ENCODE peak calls at places on chromosomes 1 and 21, in seven cellular contexts. Q is heart right ventricle, M is fibroblast of the aortic adventitia, U is PC-9, Y is T-helper 1 cell, K is GM20000, L is mesothelial cell of epicardium. X is an unnamed sample.
A peak's percentile ranks its signal among the peaks of the same experiment; 100 is the strongest.

GRCh38 chr1:71210746-71211145 is 129.9 kb upstream of the ZRANB2 start:
- DNase-seq in Q (no peak), M (no peak), U (no peak), Y (no peak), K (no peak), L (no peak), X (no peak)

GRCh38 chr1:199794105-199794863 is 233.2 kb upstream of the NR5A2 start:
- DNase-seq in Q (no peak), M (no peak), U (no peak), Y (no peak), K (no peak), L (no peak), X (no peak)

GRCh38 chr1:217272385-217272784 is 358.5 kb downstream of the GPATCH2 start:
- DNase-seq in Q (no peak), M (peak; percentile 84), U (no peak), Y (no peak), K (no peak), L (no peak), X (no peak)

GRCh38 chr1:29200905-29201594 is 19.4 kb upstream of the SRSF4 start:
- DNase-seq in Q (no peak), M (no peak), U (no peak), Y (no peak), K (no peak), L (no peak), X (no peak)

GRCh38 chr1:54546651-54547348 is 1.2 kb upstream of the ACOT11 start:
- DNase-seq in Q (no peak), M (no peak), U (no peak), Y (no peak), K (no peak), L (no peak), X (peak; percentile 26)

GRCh38 chr1:62530516-62531154 is 66.7 kb upstream of the ANGPTL3 start:
- DNase-seq in Q (peak; percentile 20), M (peak; percentile 31), U (no peak), Y (no peak), K (no peak), L (peak; percentile 54), X (peak; percentile 42)

GRCh38 chr1:180178511-180179161 is 24.0 kb downstream of the QSOX1 start:
- DNase-seq in Q (peak; percentile 72), M (peak; percentile 71), U (no peak), Y (peak; percentile 44), K (peak; percentile 83), L (peak; percentile 82), X (peak; percentile 53)

GRCh38 chr1:10186453-10187319 is 23.7 kb upstream of the KIF1B start:
- DNase-seq in Q (no peak), M (no peak), U (no peak), Y (no peak), K (no peak), L (no peak), X (no peak)

GRCh38 chr21:8989261-8989882 is 1532.0 kb upstream of the TPTE start:
- DNase-seq in Q (no peak), M (no peak), U (peak; percentile 31), Y (no peak), K (no peak), L (no peak), X (no peak)

GRCh38 chr1:19062258-19063029 is 106.0 kb upstream of the IFFO2 start:
- DNase-seq in Q (no peak), M (no peak), U (no peak), Y (no peak), K (no peak), L (no peak), X (peak; percentile 25)

GRCh38 chr21:45002381-45003204 is 62.8 kb downstream of the SLX9 start:
- DNase-seq in Q (peak; percentile 8), M (no peak), U (no peak), Y (no peak), K (no peak), L (no peak), X (no peak)

GRCh38 chr21:28256420-28256831 is 736.3 kb downstream of the LTN1 start:
- DNase-seq in Q (no peak), M (peak; percentile 47), U (no peak), Y (no peak), K (no peak), L (no peak), X (no peak)

GRCh38 chr1:231603598-231604275 is 22.9 kb upstream of the DISC1 start:
- DNase-seq in Q (no peak), M (peak; percentile 69), U (peak; percentile 53), Y (peak; percentile 20), K (peak; percentile 44), L (no peak), X (peak; percentile 62)

GRCh38 chr1:76950306-76950705 is 83.0 kb downstream of the ST6GALNAC5 start:
- DNase-seq in Q (no peak), M (no peak), U (no peak), Y (no peak), K (no peak), L (no peak), X (no peak)

GRCh38 chr1:205546541-205546940 is 42.1 kb downstream of the CDK18 start:
- DNase-seq in Q (no peak), M (no peak), U (no peak), Y (no peak), K (no peak), L (no peak), X (no peak)

GRCh38 chr1:23601104-23601967 is 42.0 kb upstream of the ID3 start:
- DNase-seq in Q (no peak), M (no peak), U (no peak), Y (no peak), K (no peak), L (no peak), X (no peak)

GRCh38 chr1:32273389-32274208 is 18.3 kb upstream of the HDAC1 start:
- DNase-seq in Q (no peak), M (peak; percentile 16), U (peak; percentile 86), Y (peak; percentile 70), K (no peak), L (no peak), X (no peak)

GRCh38 chr1:166907763-166908162 is 31.7 kb upstream of the TADA1 start:
- DNase-seq in Q (no peak), M (no peak), U (no peak), Y (no peak), K (no peak), L (no peak), X (no peak)

GRCh38 chr21:45525153-45525909 is 16.9 kb downstream of the SLC19A1 start:
- DNase-seq in Q (peak; percentile 83), M (no peak), U (no peak), Y (no peak), K (no peak), L (no peak), X (no peak)

GRCh38 chr1:117535776-117536175 is 70.1 kb upstream of the TENT5C start:
- DNase-seq in Q (no peak), M (no peak), U (peak; percentile 71), Y (no peak), K (no peak), L (no peak), X (no peak)

GRCh38 chr21:44756416-44757185 is 45.0 kb downstream of the UBE2G2 start:
- DNase-seq in Q (no peak), M (no peak), U (no peak), Y (no peak), K (no peak), L (no peak), X (no peak)

GRCh38 chr1:156691665-156692408 is 13.5 kb downstream of the CRABP2 start:
- DNase-seq in Q (no peak), M (no peak), U (peak; percentile 79), Y (no peak), K (no peak), L (no peak), X (no peak)

GRCh38 chr21:45517249-45518065 is 24.8 kb downstream of the SLC19A1 start:
- DNase-seq in Q (peak; percentile 10), M (no peak), U (peak; percentile 54), Y (no peak), K (peak; percentile 71), L (no peak), X (no peak)

GRCh38 chr1:46652321-46653100 is 15.7 kb downstream of the ATPAF1 start:
- DNase-seq in Q (no peak), M (no peak), U (peak; percentile 57), Y (no peak), K (no peak), L (no peak), X (no peak)

GRCh38 chr1:243562473-243562872 is 287.6 kb downstream of the AKT3 start:
- DNase-seq in Q (no peak), M (peak; percentile 9), U (no peak), Y (no peak), K (no peak), L (no peak), X (no peak)

GRCh38 chr1:48203287-48203900 is 19.1 kb upstream of the SLC5A9 start:
- DNase-seq in Q (no peak), M (peak; percentile 35), U (no peak), Y (no peak), K (peak; percentile 38), L (no peak), X (no peak)

GRCh38 chr1:67372136-67372535 is 58.1 kb downstream of the SERBP1 start:
- DNase-seq in Q (no peak), M (no peak), U (no peak), Y (no peak), K (no peak), L (no peak), X (no peak)

GRCh38 chr21:21184771-21185528 is 186.7 kb downstream of the NCAM2 start:
- DNase-seq in Q (no peak), M (no peak), U (no peak), Y (no peak), K (no peak), L (no peak), X (no peak)

GRCh38 chr1:89331890-89332289 is 32.0 kb upstream of the GBP6 start:
- DNase-seq in Q (no peak), M (no peak), U (no peak), Y (no peak), K (no peak), L (no peak), X (no peak)

GRCh38 chr1:174284052-174284451 is 124.7 kb downstream of the RABGAP1L start:
- DNase-seq in Q (no peak), M (no peak), U (no peak), Y (no peak), K (no peak), L (no peak), X (no peak)

GRCh38 chr1:151756291-151756690 is 7.0 kb downstream of the MRPL9 start:
- DNase-seq in Q (no peak), M (peak; percentile 36), U (no peak), Y (no peak), K (no peak), L (no peak), X (no peak)

X was measured in erythroblast.